ENCODE peak calls at places on chromosomes 3 and 15, in four cellular contexts. K, H, I and Y are unnamed samples.

GRCh38 chr15:37794947-37795346 is 139.5 kb upstream of the TMCO5A start:
- DNase-seq in H (no peak), K (no peak), I (no peak), Y (no peak)

GRCh38 chr15:71559098-71559497 is 251.3 kb upstream of the NR2E3 start:
- DNase-seq in K (no peak), I (no peak), H (no peak), Y (no peak)

GRCh38 chr15:101052681-101053121 is 133.5 kb downstream of the LRRK1 start:
- DNase-seq in K (no peak), I (no peak), H (peak), Y (peak)

GRCh38 chr15:45183001-45183400 is 4.8 kb downstream of the SHF start:
- DNase-seq in I (no peak), H (no peak), K (no peak), Y (no peak)

GRCh38 chr15:60511351-60512157 is 32.6 kb upstream of the ICE2 start:
- DNase-seq in I (no peak), K (no peak), H (no peak), Y (no peak)

GRCh38 chr15:80464952-80465645 is 60.9 kb downstream of the ARNT2 start:
- DNase-seq in I (no peak), K (no peak), H (no peak), Y (no peak)

GRCh38 chr15:34941181-34941580 is 28.4 kb downstream of the AQR start:
- DNase-seq in K (no peak), I (no peak), H (no peak), Y (no peak)

GRCh38 chr3:109191431-109191830 is 54.9 kb downstream of the C3orf85 start:
- DNase-seq in I (no peak), K (no peak), H (no peak), Y (no peak)

GRCh38 chr15:73941871-73942635 is 15.8 kb downstream of the LOXL1 start:
- DNase-seq in K (no peak), I (no peak), H (peak), Y (no peak)

GRCh38 chr3:10448544-10448943 is 56.8 kb downstream of the ATP2B2 start:
- DNase-seq in I (no peak), H (no peak), K (no peak), Y (no peak)

GRCh38 chr3:150757364-150757763 is 5.6 kb downstream of the SIAH2 start:
- DNase-seq in I (no peak), H (no peak), K (no peak), Y (no peak)